ENCODE peak calls at places on chromosomes 11 and 22, in seven cellular contexts. F is HS-27A, J is GM03348, I is COR-L47, Q is Calu3, E is suprapubic skin, G is EH. H is an unnamed sample.

GRCh38 chr11:116948375-116948774 is 111.0 kb upstream of the APOA1 start:
- DNase-seq in F (no peak), J (no peak), I (no peak), Q (peak; percentile 32), E (no peak), G (peak; percentile 64), H (no peak)

GRCh38 chr11:35145249-35145648 is 6.3 kb downstream of the CD44 start:
- DNase-seq in F (no peak), J (peak; percentile 45), I (no peak), Q (peak; percentile 61), E (no peak), G (peak; percentile 49), H (no peak)

GRCh38 chr22:25153961-25154685 is 45.5 kb upstream of the CRYBB3 start:
- DNase-seq in F (no peak), J (peak; percentile 70), I (no peak), Q (peak; percentile 84), E (peak; percentile 86), G (no peak), H (peak; percentile 80)

GRCh38 chr11:44577231-44577834 is 11.9 kb downstream of the CD82 start:
- DNase-seq in F (no peak), J (no peak), I (no peak), Q (no peak), E (no peak), G (no peak), H (no peak)

GRCh38 chr11:1453611-1454386 is 32.8 kb downstream of the MOB2 start:
- DNase-seq in F (no peak), J (no peak), I (peak; percentile 54), Q (peak; percentile 44), E (no peak), G (peak; percentile 3), H (no peak)

GRCh38 chr22:30245985-30246901 is at the start of gene LIF:
- DNase-seq in F (no peak), J (peak; percentile 74), I (peak; percentile 12), Q (peak; percentile 71), E (no peak), G (peak; percentile 67), H (no peak)

GRCh38 chr11:68690671-68691401 is 6.5 kb downstream of the GAL start:
- DNase-seq in F (no peak), J (no peak), I (no peak), Q (no peak), E (peak; percentile 57), G (peak; percentile 9), H (no peak)

GRCh38 chr11:100080821-100081220 is 606.3 kb upstream of the ARHGAP42 start:
- DNase-seq in F (no peak), J (no peak), I (no peak), Q (no peak), E (no peak), G (no peak), H (no peak)

GRCh38 chr11:18171377-18172000 is 1.1 kb upstream of the MRGPRX4 start:
- DNase-seq in F (no peak), J (peak; percentile 56), I (no peak), Q (peak; percentile 28), E (no peak), G (peak; percentile 32), H (no peak)